ENCODE peak calls at places on chromosomes 7 and 10, in nine cellular contexts. One of them, this sample, is unnamed.

GRCh38 chr10:133396035-133396624 is 2.2 kb downstream of the MTG1 start:
- DNase-seq in suprapubic skin: no peak
- DNase-seq in HepG2: no peak
- DNase-seq in prostate gland: no peak
- DNase-seq in gastrocnemius medialis: no peak
- DNase-seq in body of pancreas: no peak
- DNase-seq in GM23248: peak; percentile 30
- DNase-seq in tibial artery: no peak
- DNase-seq in HCT116: no peak
- DNase-seq in this sample: peak; percentile 22

GRCh38 chr7:119256001-119256400 is 1017.0 kb upstream of the KCND2 start:
- DNase-seq in prostate gland: no peak
- DNase-seq in tibial artery: no peak
- DNase-seq in GM23248: no peak
- DNase-seq in HepG2: no peak
- DNase-seq in HCT116: no peak
- DNase-seq in body of pancreas: no peak
- DNase-seq in suprapubic skin: no peak
- DNase-seq in gastrocnemius medialis: no peak
- DNase-seq in this sample: no peak

GRCh38 chr7:115827305-115828045 is 203.1 kb downstream of the TFEC start:
- DNase-seq in tibial artery: no peak
- DNase-seq in prostate gland: no peak
- DNase-seq in HepG2: no peak
- DNase-seq in GM23248: no peak
- DNase-seq in gastrocnemius medialis: no peak
- DNase-seq in suprapubic skin: no peak
- DNase-seq in HCT116: no peak
- DNase-seq in body of pancreas: no peak
- DNase-seq in this sample: no peak

GRCh38 chr10:113854757-113855626 is 531 bp downstream of the NHLRC2 start:
- DNase-seq in body of pancreas: peak; percentile 58
- DNase-seq in suprapubic skin: peak; percentile 86
- DNase-seq in tibial artery: peak; percentile 58
- DNase-seq in HepG2: peak; percentile 23
- DNase-seq in GM23248: peak; percentile 79
- DNase-seq in prostate gland: peak; percentile 50
- DNase-seq in gastrocnemius medialis: peak; percentile 41
- DNase-seq in HCT116: peak; percentile 31
- DNase-seq in this sample: peak; percentile 85

GRCh38 chr7:108266489-108266888 is 136.3 kb upstream of the LAMB4 start:
- DNase-seq in suprapubic skin: no peak
- DNase-seq in prostate gland: no peak
- DNase-seq in HepG2: no peak
- DNase-seq in tibial artery: no peak
- DNase-seq in HCT116: no peak
- DNase-seq in GM23248: peak; percentile 36
- DNase-seq in body of pancreas: no peak
- DNase-seq in gastrocnemius medialis: no peak
- DNase-seq in this sample: no peak

GRCh38 chr10:101749511-101750016 is 26.4 kb downstream of the FGF8 start:
- DNase-seq in body of pancreas: no peak
- DNase-seq in HepG2: no peak
- DNase-seq in HCT116: no peak
- DNase-seq in gastrocnemius medialis: no peak
- DNase-seq in suprapubic skin: no peak
- DNase-seq in prostate gland: no peak
- DNase-seq in GM23248: no peak
- DNase-seq in tibial artery: no peak
- DNase-seq in this sample: no peak

GRCh38 chr7:74655785-74656420 is 1.6 kb upstream of the GTF2I start:
- DNase-seq in suprapubic skin: no peak
- DNase-seq in HepG2: no peak
- DNase-seq in prostate gland: no peak
- DNase-seq in body of pancreas: no peak
- DNase-seq in tibial artery: no peak
- DNase-seq in GM23248: no peak
- DNase-seq in gastrocnemius medialis: no peak
- DNase-seq in HCT116: no peak
- DNase-seq in this sample: no peak

GRCh38 chr7:35019179-35019729 is 18.0 kb downstream of the DPY19L1 start:
- DNase-seq in gastrocnemius medialis: no peak
- DNase-seq in HCT116: no peak
- DNase-seq in body of pancreas: no peak
- DNase-seq in HepG2: no peak
- DNase-seq in tibial artery: no peak
- DNase-seq in GM23248: no peak
- DNase-seq in suprapubic skin: no peak
- DNase-seq in prostate gland: no peak
- DNase-seq in this sample: no peak

GRCh38 chr10:51162002-51162401 is 87.7 kb downstream of the PRKG1 start:
- DNase-seq in body of pancreas: peak; percentile 10
- DNase-seq in HCT116: no peak
- DNase-seq in HepG2: no peak
- DNase-seq in suprapubic skin: no peak
- DNase-seq in prostate gland: no peak
- DNase-seq in gastrocnemius medialis: no peak
- DNase-seq in tibial artery: no peak
- DNase-seq in GM23248: no peak
- DNase-seq in this sample: peak; percentile 76

GRCh38 chr10:5434017-5434753 is 21.8 kb downstream of the NET1 start:
- DNase-seq in prostate gland: no peak
- DNase-seq in body of pancreas: no peak
- DNase-seq in tibial artery: no peak
- DNase-seq in HepG2: peak; percentile 41
- DNase-seq in GM23248: peak; percentile 82
- DNase-seq in gastrocnemius medialis: no peak
- DNase-seq in suprapubic skin: no peak
- DNase-seq in HCT116: peak; percentile 37
- DNase-seq in this sample: no peak

GRCh38 chr7:55019329-55019690 is 493 bp downstream of the EGFR start:
- DNase-seq in prostate gland: peak; percentile 63
- DNase-seq in suprapubic skin: peak; percentile 88
- DNase-seq in body of pancreas: peak; percentile 85
- DNase-seq in HepG2: no peak
- DNase-seq in tibial artery: peak; percentile 76
- DNase-seq in HCT116: no peak
- DNase-seq in GM23248: peak; percentile 67
- DNase-seq in gastrocnemius medialis: peak; percentile 64
- DNase-seq in this sample: peak; percentile 91

GRCh38 chr10:55641601-55642000 is 719.5 kb downstream of the ZWINT start:
- DNase-seq in HCT116: no peak
- DNase-seq in gastrocnemius medialis: no peak
- DNase-seq in suprapubic skin: no peak
- DNase-seq in body of pancreas: no peak
- DNase-seq in prostate gland: no peak
- DNase-seq in GM23248: no peak
- DNase-seq in HepG2: no peak
- DNase-seq in tibial artery: no peak
- DNase-seq in this sample: no peak

GRCh38 chr10:86942441-86943315 is 14.7 kb downstream of the MMRN2 start:
- DNase-seq in GM23248: no peak
- DNase-seq in tibial artery: peak; percentile 18
- DNase-seq in HepG2: no peak
- DNase-seq in body of pancreas: no peak
- DNase-seq in suprapubic skin: peak; percentile 77
- DNase-seq in gastrocnemius medialis: no peak
- DNase-seq in prostate gland: no peak
- DNase-seq in HCT116: no peak
- DNase-seq in this sample: peak; percentile 75

GRCh38 chr7:33789871-33790270 is 115.5 kb upstream of the BMPER start:
- DNase-seq in gastrocnemius medialis: no peak
- DNase-seq in HCT116: no peak
- DNase-seq in GM23248: no peak
- DNase-seq in body of pancreas: no peak
- DNase-seq in prostate gland: no peak
- DNase-seq in tibial artery: no peak
- DNase-seq in HepG2: no peak
- DNase-seq in suprapubic skin: no peak
- DNase-seq in this sample: no peak

DNA sequence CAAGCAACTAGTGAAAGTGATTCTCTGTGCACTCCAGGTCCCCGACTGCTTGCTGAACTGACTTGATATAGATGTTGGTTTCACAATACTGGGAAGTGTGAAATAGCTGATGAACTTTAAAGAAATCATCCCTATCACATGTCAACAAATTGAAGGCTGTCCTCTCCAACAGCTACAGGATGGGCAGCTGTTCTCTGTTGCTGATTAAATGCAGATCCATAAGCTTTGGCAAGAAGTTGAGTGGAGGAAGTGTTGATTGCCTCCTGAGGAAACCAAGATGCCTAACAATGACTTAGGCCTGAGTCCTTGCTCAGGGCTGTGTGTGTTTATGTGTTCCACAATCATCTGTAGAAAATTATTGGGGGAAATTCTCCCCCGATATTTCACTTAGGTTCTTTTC is 130.4 kb upstream of the GDF10 start:
- DNase-seq in gastrocnemius medialis: no peak
- DNase-seq in tibial artery: no peak
- DNase-seq in body of pancreas: no peak
- DNase-seq in GM23248: no peak
- DNase-seq in suprapubic skin: no peak
- DNase-seq in HCT116: no peak
- DNase-seq in prostate gland: no peak
- DNase-seq in HepG2: no peak
- DNase-seq in this sample: no peak
- H3K4me3 ChIP-seq in gastrocnemius medialis: no peak overlapping the region
- H3K4me3 ChIP-seq in tibial artery: no peak overlapping the region
- H3K4me3 ChIP-seq in body of pancreas: no peak overlapping the region
- H3K4me3 ChIP-seq in GM23248: no peak overlapping the region
- H3K4me3 ChIP-seq in suprapubic skin: no peak overlapping the region
- H3K4me3 ChIP-seq in HCT116: no peak overlapping the region
- H3K4me3 ChIP-seq in prostate gland: no peak overlapping the region
- H3K4me3 ChIP-seq in HepG2: no peak overlapping the region
- H3K4me3 ChIP-seq in this sample: no peak overlapping the region

GRCh38 chr7:36129048-36129534 is 24.0 kb upstream of the EEPD1 start:
- DNase-seq in HepG2: peak; percentile 48
- DNase-seq in HCT116: no peak
- DNase-seq in body of pancreas: peak; percentile 78
- DNase-seq in tibial artery: peak; percentile 82
- DNase-seq in suprapubic skin: no peak
- DNase-seq in gastrocnemius medialis: peak; percentile 89
- DNase-seq in prostate gland: peak; percentile 43
- DNase-seq in GM23248: peak; percentile 83
- DNase-seq in this sample: no peak

GRCh38 chr7:36130236-36130945 is 22.7 kb upstream of the EEPD1 start:
- DNase-seq in prostate gland: no peak
- DNase-seq in HepG2: no peak
- DNase-seq in suprapubic skin: no peak
- DNase-seq in GM23248: no peak
- DNase-seq in HCT116: no peak
- DNase-seq in gastrocnemius medialis: no peak
- DNase-seq in body of pancreas: no peak
- DNase-seq in tibial artery: no peak
- DNase-seq in this sample: no peak

GRCh38 chr7:36131026-36131425 is 22.0 kb upstream of the EEPD1 start:
- DNase-seq in prostate gland: no peak
- DNase-seq in HCT116: no peak
- DNase-seq in HepG2: no peak
- DNase-seq in gastrocnemius medialis: no peak
- DNase-seq in suprapubic skin: no peak
- DNase-seq in body of pancreas: no peak
- DNase-seq in GM23248: peak; percentile 55
- DNase-seq in tibial artery: no peak
- DNase-seq in this sample: no peak

GRCh38 chr7:36128448-36129047 is 24.5 kb upstream of the EEPD1 start:
- DNase-seq in gastrocnemius medialis: peak; percentile 87
- DNase-seq in GM23248: peak; percentile 97
- DNase-seq in HCT116: peak; percentile 60
- DNase-seq in prostate gland: peak; percentile 92
- DNase-seq in body of pancreas: peak; percentile 95
- DNase-seq in tibial artery: peak; percentile 93
- DNase-seq in HepG2: peak; percentile 76
- DNase-seq in suprapubic skin: peak; percentile 88
- DNase-seq in this sample: peak; percentile 88

DNA sequence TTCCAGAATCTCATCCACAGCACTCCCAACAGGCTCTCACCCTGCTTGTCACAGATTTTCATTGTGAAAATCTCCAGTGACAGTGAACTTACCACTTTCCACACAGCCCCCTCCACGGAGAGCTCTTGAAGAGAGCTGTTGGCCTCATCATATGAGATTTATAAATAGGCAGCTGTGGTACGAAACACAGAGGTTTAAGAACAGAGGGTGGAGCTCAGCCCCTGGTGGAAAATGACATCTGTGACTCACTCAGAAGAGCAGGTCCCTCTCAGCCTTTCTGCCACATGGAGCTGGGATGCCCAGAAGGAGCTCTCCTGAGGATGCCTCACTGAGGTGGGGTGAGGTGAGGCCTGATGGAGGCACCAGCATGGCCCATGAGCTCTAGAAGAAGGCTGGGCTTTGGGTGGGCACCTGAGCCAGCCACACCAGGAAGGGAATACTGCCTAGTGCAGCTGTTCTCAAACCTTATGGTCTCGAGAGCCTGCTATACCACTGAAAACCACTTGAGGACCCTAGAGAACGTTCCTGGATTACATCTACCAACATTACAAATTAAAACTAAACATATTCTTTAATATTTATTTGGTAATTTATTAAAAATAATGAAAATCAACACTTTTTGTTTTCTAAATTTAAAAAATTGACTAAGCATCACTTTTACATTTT is 25.8 kb upstream of the EEPD1 start:
- DNase-seq in body of pancreas: peak; percentile 41
- DNase-seq in HepG2: no peak
- DNase-seq in suprapubic skin: no peak
- DNase-seq in prostate gland: no peak
- DNase-seq in gastrocnemius medialis: peak; percentile 70
- DNase-seq in tibial artery: no peak
- DNase-seq in HCT116: no peak
- DNase-seq in GM23248: peak; percentile 39
- DNase-seq in this sample: no peak
- H3K27ac ChIP-seq in body of pancreas: no peak overlapping the region
- H3K27ac ChIP-seq in HepG2: no peak overlapping the region
- H3K27ac ChIP-seq in suprapubic skin: peak overlapping the region; percentile 88
- H3K27ac ChIP-seq in prostate gland: no peak overlapping the region
- H3K27ac ChIP-seq in gastrocnemius medialis: peak overlapping the region; percentile 98
- H3K27ac ChIP-seq in tibial artery: peak overlapping the region; percentile 76
- H3K27ac ChIP-seq in HCT116: no peak overlapping the region
- H3K27ac ChIP-seq in GM23248: no peak overlapping the region
- H3K27ac ChIP-seq in this sample: peak overlapping the region; percentile 75

GRCh38 chr7:44983742-44984477 is 5.1 kb upstream of the MYO1G start:
- DNase-seq in prostate gland: no peak
- DNase-seq in HepG2: no peak
- DNase-seq in GM23248: no peak
- DNase-seq in tibial artery: no peak
- DNase-seq in gastrocnemius medialis: no peak
- DNase-seq in suprapubic skin: no peak
- DNase-seq in HCT116: no peak
- DNase-seq in body of pancreas: no peak
- DNase-seq in this sample: no peak
- H3K4me3 ChIP-seq in prostate gland: no peak overlapping the region
- H3K4me3 ChIP-seq in HepG2: no peak overlapping the region
- H3K4me3 ChIP-seq in GM23248: no peak overlapping the region
- H3K4me3 ChIP-seq in tibial artery: no peak overlapping the region
- H3K4me3 ChIP-seq in gastrocnemius medialis: no peak overlapping the region
- H3K4me3 ChIP-seq in suprapubic skin: no peak overlapping the region
- H3K4me3 ChIP-seq in HCT116: no peak overlapping the region
- H3K4me3 ChIP-seq in body of pancreas: no peak overlapping the region
- H3K4me3 ChIP-seq in this sample: no peak overlapping the region

DNA sequence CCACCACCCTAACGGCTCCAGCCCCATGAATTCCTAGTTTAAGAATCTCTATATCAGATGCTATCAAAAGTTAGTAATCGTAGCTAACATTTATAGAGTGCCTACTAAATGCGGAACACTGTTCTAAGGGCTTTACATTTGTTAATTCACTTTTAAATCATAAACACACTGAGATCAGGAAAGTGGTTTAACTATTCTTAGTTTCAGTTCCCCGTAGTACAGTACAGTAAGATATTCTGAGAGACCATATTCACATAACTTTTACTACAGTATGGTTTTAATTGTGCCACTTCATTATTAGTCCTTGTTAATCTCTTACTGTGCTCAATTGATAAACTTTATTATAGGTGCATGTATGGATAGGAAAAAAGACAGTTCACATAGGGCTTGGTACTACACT is 22.5 kb downstream of the SYPL1 start:
- DNase-seq in suprapubic skin: no peak
- DNase-seq in tibial artery: no peak
- DNase-seq in GM23248: no peak
- DNase-seq in HepG2: no peak
- DNase-seq in HCT116: no peak
- DNase-seq in body of pancreas: no peak
- DNase-seq in prostate gland: no peak
- DNase-seq in gastrocnemius medialis: no peak
- DNase-seq in this sample: no peak
- H3K27ac ChIP-seq in suprapubic skin: no peak overlapping the region
- H3K27ac ChIP-seq in tibial artery: no peak overlapping the region
- H3K27ac ChIP-seq in GM23248: no peak overlapping the region
- H3K27ac ChIP-seq in HepG2: no peak overlapping the region
- H3K27ac ChIP-seq in HCT116: no peak overlapping the region
- H3K27ac ChIP-seq in body of pancreas: no peak overlapping the region
- H3K27ac ChIP-seq in prostate gland: no peak overlapping the region
- H3K27ac ChIP-seq in gastrocnemius medialis: no peak overlapping the region
- H3K27ac ChIP-seq in this sample: no peak overlapping the region